ENCODE peak calls at places on chromosomes 6 and 20, in seven cellular contexts. B is body of pancreas, A is GM23248, U is neuronal stem cell, N is H9, C is HCT116, G is fibroblast of lung. V is an unnamed sample.

GRCh38 chr20:2237059-2237458 is 58.7 kb upstream of the TGM3 start:
- DNase-seq in N (peak; percentile 38), B (peak; percentile 25), U (no peak), C (no peak), A (peak; percentile 99), G (peak; percentile 100), V (peak; percentile 89)

GRCh38 chr6:144344651-144345050 is 59.5 kb downstream of the UTRN start:
- DNase-seq in G (no peak), C (no peak), A (no peak), N (no peak), U (no peak), B (no peak), V (no peak)

GRCh38 chr6:139133272-139133671 is 1.6 kb upstream of the HECA start:
- DNase-seq in B (peak; percentile 25), C (no peak), G (no peak), N (no peak), U (no peak), A (no peak), V (no peak)

GRCh38 chr20:37278966-37279590 is 10.4 kb upstream of the MANBAL start:
- DNase-seq in A (peak; percentile 77), C (no peak), U (no peak), B (no peak), N (no peak), G (peak; percentile 30), V (no peak)

GRCh38 chr20:19932170-19932667 is 84.9 kb upstream of the NAA20 start:
- DNase-seq in B (no peak), N (no peak), G (peak; percentile 91), U (no peak), A (peak; percentile 93), C (no peak), V (no peak)

GRCh38 chr6:149043476-149044130 is 273.9 kb upstream of the TAB2 start:
- DNase-seq in U (no peak), B (no peak), A (peak; percentile 42), C (peak; percentile 45), N (peak; percentile 74), G (no peak), V (no peak)

GRCh38 chr6:145028144-145028818 is 707.0 kb downstream of the EPM2A start:
- DNase-seq in N (no peak), A (peak; percentile 52), B (no peak), G (no peak), U (no peak), C (peak; percentile 71), V (no peak)

GRCh38 chr20:46977909-46978588 is 83.4 kb downstream of the EYA2 start:
- DNase-seq in B (no peak), A (no peak), N (no peak), C (no peak), G (no peak), U (no peak), V (no peak)

GRCh38 chr6:110814488-110815259 is 595 bp downstream of the CDK19 start:
- DNase-seq in C (no peak), B (peak; percentile 42), A (peak; percentile 84), U (peak; percentile 40), G (peak; percentile 55), N (peak; percentile 47), V (peak; percentile 83)

GRCh38 chr6:163420315-163420667 is 5.8 kb downstream of the QKI start:
- DNase-seq in A (peak; percentile 20), U (no peak), G (peak; percentile 40), C (no peak), N (no peak), B (no peak), V (no peak)

GRCh38 chr6:15336905-15337583 is 91.2 kb downstream of the JARID2 start:
- DNase-seq in C (no peak), A (no peak), U (no peak), B (no peak), N (peak; percentile 52), G (no peak), V (no peak)

GRCh38 chr20:20741067-20742045 is 28.9 kb upstream of the RALGAPA2 start:
- DNase-seq in G (no peak), A (no peak), B (peak; percentile 23), N (no peak), C (no peak), U (no peak), V (no peak)

GRCh38 chr6:125220712-125221111 is 67.1 kb downstream of the TPD52L1 start:
- DNase-seq in G (peak; percentile 57), C (no peak), U (no peak), A (peak; percentile 66), N (no peak), B (no peak), V (no peak)

GRCh38 chr6:82959385-82959941 is 106.2 kb downstream of the UBE3D start:
- DNase-seq in U (peak; percentile 38), B (no peak), C (no peak), G (peak; percentile 95), N (peak; percentile 45), A (peak; percentile 55), V (no peak)

GRCh38 chr20:6784767-6785166 is 17.3 kb downstream of the BMP2 start:
- DNase-seq in A (no peak), C (no peak), U (no peak), B (no peak), G (no peak), N (no peak), V (no peak)

GRCh38 chr6:158039571-158040050 is 57.9 kb downstream of the SYNJ2 start:
- DNase-seq in G (peak; percentile 91), U (no peak), C (no peak), A (no peak), N (peak; percentile 23), B (no peak), V (peak; percentile 58)

GRCh38 chr6:14286144-14286543 is 168.6 kb downstream of the CD83 start:
- DNase-seq in U (no peak), G (peak; percentile 93), N (no peak), B (no peak), C (peak; percentile 35), A (peak; percentile 86), V (no peak)

GRCh38 chr6:121791396-121792315 is 356.2 kb downstream of the GJA1 start:
- DNase-seq in A (peak; percentile 50), C (no peak), N (peak; percentile 38), G (no peak), B (no peak), U (no peak), V (no peak)

GRCh38 chr6:163355471-163355991 is 59.0 kb upstream of the QKI start:
- DNase-seq in U (no peak), C (no peak), A (peak; percentile 85), G (peak; percentile 87), N (no peak), B (no peak), V (no peak)

GRCh38 chr6:33205172-33206026 is 944 bp downstream of the HSD17B8 start:
- DNase-seq in G (peak; percentile 92), A (peak; percentile 67), U (no peak), C (peak; percentile 55), B (no peak), N (no peak), V (peak; percentile 64)

GRCh38 chr6:49541210-49541724 is 9.2 kb upstream of the C6orf141 start:
- DNase-seq in B (no peak), C (peak; percentile 56), G (peak; percentile 93), A (peak; percentile 72), N (no peak), U (no peak), V (no peak)

GRCh38 chr6:130865793-130866192 is 38.6 kb downstream of the SMLR1 start:
- DNase-seq in A (no peak), B (no peak), G (no peak), C (no peak), U (no peak), N (no peak), V (no peak)

GRCh38 chr20:1336699-1337387 is 7.9 kb upstream of the SDCBP2 start:
- DNase-seq in C (no peak), A (peak; percentile 56), G (peak; percentile 57), N (peak; percentile 31), U (no peak), B (peak; percentile 74), V (peak; percentile 82)

DNA sequence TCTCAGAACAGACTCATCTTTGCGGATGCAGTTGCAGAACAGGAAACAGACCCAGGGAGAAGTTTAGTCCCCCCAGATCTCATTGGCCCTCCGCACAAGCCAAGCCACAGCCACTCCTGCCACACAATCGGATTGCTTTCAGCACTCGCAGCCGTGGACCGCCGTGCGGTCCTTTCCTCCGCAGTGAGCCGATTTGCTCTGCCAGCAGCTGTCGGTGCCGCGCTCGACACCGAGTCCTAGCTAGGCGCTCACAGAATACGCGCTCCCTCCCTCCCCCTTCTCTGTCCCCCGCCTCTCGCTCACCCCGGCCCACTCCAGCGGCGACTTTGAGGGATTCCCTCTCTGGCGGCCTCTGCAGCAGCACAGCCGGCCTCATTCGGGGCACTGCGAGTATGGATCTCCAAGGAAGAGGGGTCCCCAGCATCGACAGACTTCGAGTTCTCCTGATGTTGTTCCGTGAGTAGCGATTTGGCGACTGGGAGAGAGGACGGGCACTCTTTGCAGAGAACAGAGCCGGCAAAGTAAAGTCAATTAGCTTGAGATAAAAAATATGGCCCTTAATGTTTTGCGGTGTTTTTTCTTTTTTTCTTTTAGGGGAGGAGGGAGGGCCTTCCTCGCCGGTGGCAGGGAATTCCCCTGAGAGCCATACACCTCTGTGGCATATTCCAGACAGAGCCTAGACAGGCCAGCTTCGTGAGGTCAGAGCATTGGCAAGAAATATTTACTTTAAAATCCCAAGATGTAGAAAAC is at the start of gene LAMP5:
- DNase-seq in U (peak; percentile 72), C (no peak), N (peak; percentile 86), G (peak; percentile 47), A (peak; percentile 58), B (peak; percentile 33), V (no peak)
- H3K27me3 ChIP-seq in U (no peaks in the 10 kb centered on the region), C (peaks cover 39% of the 10 kb centered on the region), N (peaks cover 48% of the 10 kb centered on the region), G (peaks cover 34% of the 10 kb centered on the region), A (peaks cover 94% of the 10 kb centered on the region), B (no peaks in the 10 kb centered on the region), V (peaks cover 79% of the 10 kb centered on the region)

GRCh38 chr20:42530855-42531674 is 658.6 kb downstream of the PTPRT start:
- DNase-seq in U (peak; percentile 26), C (no peak), N (peak; percentile 34), A (peak; percentile 31), G (no peak), B (peak; percentile 12), V (no peak)
- H3K4me1 ChIP-seq in U (peaks cover 4% of the 10 kb centered on the region), C (no peaks in the 10 kb centered on the region), N (no peaks in the 10 kb centered on the region), A (no peaks in the 10 kb centered on the region), G (no peaks in the 10 kb centered on the region), B (peaks cover 14% of the 10 kb centered on the region), V (no peaks in the 10 kb centered on the region)

DNA sequence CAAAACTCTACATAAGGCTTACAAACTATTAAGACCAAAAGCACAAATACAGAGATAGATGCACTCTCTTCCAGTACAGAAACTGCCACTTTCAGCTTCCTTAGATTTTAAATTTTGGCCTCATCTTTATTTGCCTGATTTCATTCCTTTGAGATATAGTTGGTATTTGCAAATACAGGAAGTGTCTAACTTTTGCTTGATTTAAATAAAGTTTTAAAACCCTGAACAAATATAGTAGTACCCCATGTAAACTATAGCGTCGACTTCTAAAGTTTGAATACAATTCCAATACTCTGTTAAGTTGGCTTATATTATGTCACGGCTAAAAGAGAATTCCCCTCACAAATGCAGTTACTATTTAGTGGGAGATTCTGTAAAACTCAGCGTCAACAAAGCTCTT is 1.2 kb upstream of the CLDN20 start:
- DNase-seq in G (no peak), A (no peak), C (no peak), B (no peak), N (no peak), U (no peak), V (no peak)
- H3K27me3 ChIP-seq in G (no peaks in the 10 kb centered on the region), A (no peaks in the 10 kb centered on the region), C (no peaks in the 10 kb centered on the region), B (no peaks in the 10 kb centered on the region), N (no peaks in the 10 kb centered on the region), U (no peaks in the 10 kb centered on the region), V (no peaks in the 10 kb centered on the region)

DNA sequence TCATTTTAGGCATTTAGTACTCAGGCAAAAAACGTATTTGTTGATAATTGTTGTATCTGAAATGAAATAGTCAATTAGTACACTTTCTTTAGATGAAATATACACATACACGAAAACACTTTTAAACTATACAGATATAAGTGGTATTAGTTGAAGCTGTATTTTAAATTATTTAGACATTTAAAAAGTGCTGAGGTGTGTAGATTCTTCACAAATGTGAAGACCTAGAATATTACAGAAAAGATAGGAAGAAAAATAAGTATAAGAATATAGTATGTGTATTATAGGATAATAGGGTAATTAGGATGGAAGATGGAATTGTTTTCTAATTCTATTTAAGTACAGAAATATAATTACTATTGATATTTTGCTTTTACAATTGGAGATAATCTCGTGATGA is 4.6 kb downstream of the ZFAND3 start:
- DNase-seq in A (no peak), B (no peak), G (no peak), U (no peak), C (no peak), N (no peak), V (no peak)
- H3K4me1 ChIP-seq in A (peaks cover 60% of the 10 kb centered on the region), B (peaks cover 56% of the 10 kb centered on the region), G (peaks cover 6% of the 10 kb centered on the region), U (peaks cover 14% of the 10 kb centered on the region), C (peaks cover 12% of the 10 kb centered on the region), N (no peaks in the 10 kb centered on the region), V (peaks cover 77% of the 10 kb centered on the region)

V was measured in suprapubic skin.